ENCODE peak calls at places on chromosomes 6 and 20, in seven cellular contexts. R, C, G, W, E, A and J are unnamed samples.

GRCh38 chr6:107491791-107492674 is 2.1 kb downstream of the SOBP start:
- DNase-seq in C (no peak), E (no peak), R (no peak), G (no peak), W (peak; percentile 64), A (no peak), J (peak; percentile 57)

GRCh38 chr20:57124800-57125399 is 141.5 kb downstream of the BMP7 start:
- DNase-seq in W (no peak), A (no peak), E (no peak), R (peak; percentile 25), C (no peak), G (no peak), J (peak; percentile 12)

GRCh38 chr20:24957326-24957996 is 8.4 kb downstream of the CST7 start:
- DNase-seq in E (no peak), W (no peak), C (no peak), R (no peak), G (no peak), A (no peak), J (no peak)

GRCh38 chr6:5681480-5681879 is 325.2 kb downstream of the NRN1 start:
- DNase-seq in E (peak; percentile 40), G (no peak), W (no peak), R (no peak), C (no peak), A (no peak), J (no peak)

GRCh38 chr6:129701721-129702455 is 8.1 kb downstream of the ARHGAP18 start:
- DNase-seq in E (no peak), R (no peak), C (no peak), A (no peak), G (no peak), W (no peak), J (no peak)

GRCh38 chr20:1427457-1428054 is 34.7 kb upstream of the FKBP1A start:
- DNase-seq in R (peak; percentile 30), G (no peak), W (no peak), C (no peak), A (no peak), E (no peak), J (peak; percentile 73)

GRCh38 chr6:23713211-23713610 is 412.8 kb upstream of the NRSN1 start:
- DNase-seq in A (no peak), E (no peak), R (no peak), W (no peak), C (no peak), G (no peak), J (no peak)

GRCh38 chr6:4489538-4489937 is 286.7 kb upstream of the CDYL start:
- DNase-seq in A (no peak), G (no peak), W (no peak), R (no peak), E (no peak), C (no peak), J (no peak)

GRCh38 chr6:69907981-69908498 is 41.7 kb downstream of the COL19A1 start:
- DNase-seq in E (no peak), A (no peak), C (no peak), R (no peak), G (no peak), W (no peak), J (no peak)

GRCh38 chr6:131979515-131980337 is 28.6 kb upstream of the CCN2 start:
- DNase-seq in R (peak; percentile 10), E (no peak), A (no peak), G (no peak), W (no peak), C (no peak), J (peak; percentile 87)

GRCh38 chr6:13709698-13710551 is 1.7 kb downstream of the RANBP9 start:
- DNase-seq in R (peak; percentile 54), C (no peak), W (no peak), E (peak; percentile 42), G (peak; percentile 13), A (no peak), J (no peak)

GRCh38 chr6:33116881-33117711 is 41.3 kb downstream of the HLA-DPB1 start:
- DNase-seq in G (peak; percentile 44), A (no peak), E (no peak), R (no peak), W (no peak), C (no peak), J (no peak)

GRCh38 chr20:39089797-39090196 is 127.7 kb downstream of the DHX35 start:
- DNase-seq in G (no peak), R (no peak), E (no peak), W (no peak), C (no peak), A (no peak), J (no peak)

GRCh38 chr20:4488407-4489339 is 233.0 kb upstream of the PRND start:
- DNase-seq in A (no peak), E (no peak), W (no peak), G (no peak), C (no peak), R (peak; percentile 96), J (no peak)

GRCh38 chr6:7050911-7051779 is 56.6 kb upstream of the RREB1 start:
- DNase-seq in G (peak; percentile 52), R (peak; percentile 96), E (peak; percentile 69), W (peak; percentile 36), C (peak; percentile 25), A (no peak), J (no peak)

GRCh38 chr6:73394577-73395354 is at the start of gene DDX43:
- DNase-seq in A (peak; percentile 53), E (no peak), G (no peak), W (peak; percentile 55), R (no peak), C (peak; percentile 19), J (peak; percentile 13)

GRCh38 chr20:4637081-4637797 is 84.5 kb upstream of the PRND start:
- DNase-seq in A (no peak), G (no peak), W (no peak), C (no peak), R (peak; percentile 10), E (no peak), J (no peak)

GRCh38 chr20:35992713-35993335 is 24.4 kb downstream of the CNBD2 start:
- DNase-seq in E (peak; percentile 84), W (no peak), C (peak; percentile 37), R (peak; percentile 86), G (peak; percentile 76), A (peak; percentile 45), J (no peak)

GRCh38 chr6:38273325-38273724 is 366.4 kb downstream of the BTBD9 start:
- DNase-seq in G (no peak), E (no peak), R (no peak), A (no peak), W (no peak), C (no peak), J (no peak)

GRCh38 chr6:42555477-42556457 is 8.1 kb upstream of the UBR2 start:
- DNase-seq in W (no peak), E (no peak), R (peak; percentile 47), C (no peak), G (peak; percentile 28), A (no peak), J (no peak)